ENCODE peak calls at places on chromosome 2, in six cellular contexts. L is GM12878, C is HepG2, G is WTC11, H is H1, X is K562. U is an unnamed sample.

GRCh38 chr2:33013684-33014110 is 66.9 kb downstream of the LTBP1 start:
- DNase-seq in X (no peak), L (no peak), H (no peak), G (no peak), C (no peak), U (no peak)

GRCh38 chr2:51013060-51013746 is 18.7 kb downstream of the NRXN1 start:
- DNase-seq in X (no peak), C (peak), L (no peak), H (no peak), G (peak), U (peak)

GRCh38 chr2:45681675-45682074 is 30.2 kb downstream of the PRKCE start:
- DNase-seq in G (no peak), H (no peak), C (peak), L (no peak), X (no peak), U (no peak)

GRCh38 chr2:64328415-64328722 is 125.6 kb upstream of the LGALSL start:
- DNase-seq in H (no peak), G (no peak), X (no peak), L (peak), C (no peak), U (no peak)

GRCh38 chr2:2095360-2096093 is 235.5 kb downstream of the MYT1L start:
- DNase-seq in G (peak), H (no peak), C (no peak), L (no peak), X (peak), U (peak)

GRCh38 chr2:40105593-40105992 is 326.5 kb upstream of the THUMPD2 start:
- DNase-seq in H (no peak), G (no peak), L (no peak), X (no peak), C (no peak), U (no peak)

GRCh38 chr2:237687666-237688065 is 60.3 kb downstream of the LRRFIP1 start:
- DNase-seq in X (no peak), L (no peak), H (no peak), G (no peak), C (peak), U (no peak)

GRCh38 chr2:214904634-214905033 is 95.2 kb upstream of the BARD1 start:
- DNase-seq in H (peak), L (no peak), C (no peak), X (no peak), G (peak), U (peak)

GRCh38 chr2:908568-908967 is 42.1 kb upstream of the SNTG2 start:
- DNase-seq in X (no peak), C (no peak), L (no peak), H (no peak), G (no peak), U (no peak)

GRCh38 chr2:128271891-128272585 is 46.6 kb downstream of the HS6ST1 start:
- DNase-seq in L (no peak), G (no peak), X (no peak), C (no peak), H (no peak), U (no peak)

GRCh38 chr2:183532514-183532913 is 408.3 kb downstream of the NUP35 start:
- DNase-seq in L (no peak), C (no peak), H (no peak), G (no peak), X (no peak), U (peak)

GRCh38 chr2:119223521-119224390 is at the start of gene STEAP3:
- DNase-seq in L (no peak), X (peak), H (peak), C (peak), G (peak), U (peak)

GRCh38 chr2:203786912-203787311 is 80.5 kb downstream of the CD28 start:
- DNase-seq in X (no peak), H (no peak), G (no peak), C (peak), L (no peak), U (no peak)

GRCh38 chr2:45380131-45380836 is 230.8 kb downstream of the SRBD1 start:
- DNase-seq in X (no peak), H (no peak), L (no peak), C (peak), G (no peak), U (no peak)

GRCh38 chr2:127707890-127708648 is 6.8 kb downstream of the SFT2D3 start:
- DNase-seq in H (no peak), X (no peak), L (no peak), C (no peak), G (no peak), U (no peak)

GRCh38 chr2:222806606-222807036 is 54.2 kb upstream of the ACSL3 start:
- DNase-seq in C (peak), H (no peak), X (no peak), L (no peak), G (no peak), U (no peak)

GRCh38 chr2:176583530-176584101 is 314.4 kb downstream of the MTX2 start:
- DNase-seq in H (no peak), C (no peak), X (no peak), L (no peak), G (no peak), U (no peak)

GRCh38 chr2:29215073-29215472 is 99.9 kb downstream of the CLIP4 start:
- DNase-seq in L (no peak), C (no peak), H (no peak), G (no peak), X (no peak), U (no peak)

GRCh38 chr2:27854224-27854623 is 36.0 kb downstream of the RBKS start:
- DNase-seq in L (no peak), C (no peak), X (no peak), G (no peak), H (no peak), U (no peak)

GRCh38 chr2:230898661-230899091 is 26.4 kb downstream of the GPR55 start:
- DNase-seq in L (no peak), G (no peak), C (no peak), H (no peak), X (no peak), U (no peak)
- TF ChIP-seq CREB1 in L (no peak), G (no peak), C (no peak), H (no peak), X (no peak), U (no peak)

GRCh38 chr2:81839780-81840179 is 1535.2 kb upstream of the LRRTM1 start:
- DNase-seq in C (no peak), L (no peak), X (no peak), H (no peak), G (no peak), U (no peak)

DNA sequence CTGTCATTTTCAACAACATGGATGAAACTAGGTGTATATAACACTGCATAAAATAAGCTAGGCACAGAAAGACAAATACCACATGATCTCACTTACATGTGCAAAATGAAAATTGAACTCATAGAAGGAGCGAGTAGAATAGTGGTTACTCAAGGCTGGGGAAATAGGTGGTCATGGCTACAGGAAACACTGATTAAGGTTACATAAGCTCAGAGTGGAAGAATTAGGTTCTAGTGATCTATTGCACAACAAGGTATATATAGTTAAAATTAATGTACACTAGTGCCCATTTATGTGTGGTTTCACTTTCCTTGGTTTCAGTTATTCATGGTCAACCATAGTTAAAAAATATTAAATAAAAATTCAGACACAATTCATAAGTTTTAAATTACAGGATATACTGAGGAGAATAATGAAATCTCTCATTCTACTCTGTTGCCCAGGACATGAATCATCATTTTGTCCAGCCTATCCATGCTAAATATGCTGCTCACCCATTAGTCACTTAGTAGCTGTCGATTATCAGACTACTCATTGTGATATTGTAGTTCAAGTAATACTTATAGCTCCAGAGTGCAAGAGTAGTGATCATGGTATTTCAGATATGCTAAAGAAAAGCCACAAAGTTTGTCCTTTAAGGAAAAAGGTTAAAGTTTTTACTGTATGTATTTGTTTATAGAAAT is 1530.9 kb upstream of the LRRTM1 start:
- DNase-seq in G (no peak), C (no peak), H (no peak), L (no peak), X (no peak), U (no peak)
- TF ChIP-seq CREB1 in G (no peak), C (no peak), H (no peak), L (no peak), X (no peak), U (no peak)

GRCh38 chr2:133603109-133603508 is 34.8 kb upstream of the NCKAP5 start:
- DNase-seq in G (no peak), C (no peak), H (no peak), L (no peak), X (no peak), U (no peak)

GRCh38 chr2:133602538-133602937 is 34.3 kb upstream of the NCKAP5 start:
- DNase-seq in X (no peak), L (no peak), G (no peak), C (no peak), H (no peak), U (no peak)

GRCh38 chr2:133606616-133607015 is 38.4 kb upstream of the NCKAP5 start:
- DNase-seq in L (no peak), H (no peak), C (no peak), X (no peak), G (no peak), U (no peak)

GRCh38 chr2:133607679-133608078 is 39.4 kb upstream of the NCKAP5 start:
- DNase-seq in X (no peak), C (no peak), H (no peak), L (no peak), G (no peak), U (no peak)

DNA sequence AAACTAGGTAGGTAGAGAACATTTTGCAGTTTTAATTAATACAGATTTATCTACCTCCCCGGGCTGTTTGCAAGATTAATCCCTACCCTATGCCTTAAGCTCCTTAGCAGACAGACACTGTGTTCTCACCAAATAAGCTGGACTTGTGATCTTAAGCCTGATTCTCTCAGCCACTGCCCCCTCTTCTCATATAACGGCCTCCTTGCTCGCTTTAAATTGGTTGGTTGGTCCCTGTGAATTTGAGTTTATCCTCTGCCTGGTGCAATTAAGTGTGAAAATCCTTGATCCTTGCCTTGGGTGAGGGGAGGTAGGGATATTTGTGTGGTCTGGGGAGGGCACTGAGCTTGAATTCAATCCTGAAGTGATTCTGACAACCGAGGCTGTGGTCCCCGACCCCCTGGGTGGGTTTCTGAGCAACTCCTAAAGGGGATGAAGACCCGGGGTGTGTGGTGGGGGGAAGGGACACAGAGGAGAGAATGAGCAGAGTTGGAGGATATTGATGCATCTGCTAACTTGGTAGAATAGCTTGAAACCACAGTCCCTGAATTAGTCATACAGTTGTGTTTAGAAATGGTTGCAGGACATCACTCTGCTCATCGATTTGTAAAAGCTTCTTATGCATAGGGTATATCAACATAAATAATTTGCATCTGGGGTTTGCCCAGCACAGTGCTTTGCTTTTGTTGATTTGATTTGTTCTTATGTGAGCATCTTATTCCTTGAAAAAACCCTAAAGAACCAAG is 36.9 kb upstream of the NCKAP5 start:
- DNase-seq in C (no peak), H (no peak), X (no peak), L (no peak), G (no peak), U (no peak)
- TF ChIP-seq CREB1 in C (no peak), H (no peak), X (no peak), L (no peak), G (no peak), U (no peak)

DNA sequence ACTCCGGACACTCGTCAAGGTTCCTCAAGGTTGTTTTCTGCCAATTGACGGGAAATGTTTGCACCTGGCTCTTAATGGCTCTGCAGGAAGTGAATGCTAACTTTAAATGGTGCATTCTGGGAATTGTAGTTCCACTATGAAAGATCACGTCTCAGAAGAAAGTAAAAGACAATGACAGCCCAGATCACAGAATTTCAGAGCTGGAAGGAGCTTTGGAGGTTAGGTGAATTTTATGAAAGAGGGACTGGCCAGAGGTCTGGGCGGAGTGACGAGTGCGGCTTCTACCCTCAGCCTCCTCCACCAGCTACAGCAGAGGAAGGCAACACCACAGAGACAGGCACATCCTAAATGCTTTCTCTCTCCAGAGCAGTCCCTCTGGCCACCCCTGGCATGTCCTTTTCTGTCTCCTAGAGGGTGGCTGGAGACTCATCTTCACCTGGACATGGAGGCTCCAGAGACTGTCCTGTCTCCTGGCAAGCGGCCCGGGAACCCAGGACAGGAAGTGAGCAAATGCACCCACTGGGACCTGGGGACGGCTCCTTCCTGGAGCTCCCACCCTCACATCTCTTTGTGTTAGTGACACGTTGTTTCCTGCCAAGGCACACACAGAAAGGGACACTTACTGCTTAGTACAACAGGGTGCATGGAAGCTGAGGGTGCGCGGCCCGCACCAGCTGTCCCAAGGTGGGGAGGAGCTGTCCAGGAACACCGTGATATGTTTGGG is 19.4 kb downstream of the THAP4 start:
- DNase-seq in G (no peak), H (no peak), L (peak), X (no peak), C (no peak), U (peak)
- TF ChIP-seq CREB1 in G (no peak), H (no peak), L (peak), X (no peak), C (no peak), U (no peak)

DNA sequence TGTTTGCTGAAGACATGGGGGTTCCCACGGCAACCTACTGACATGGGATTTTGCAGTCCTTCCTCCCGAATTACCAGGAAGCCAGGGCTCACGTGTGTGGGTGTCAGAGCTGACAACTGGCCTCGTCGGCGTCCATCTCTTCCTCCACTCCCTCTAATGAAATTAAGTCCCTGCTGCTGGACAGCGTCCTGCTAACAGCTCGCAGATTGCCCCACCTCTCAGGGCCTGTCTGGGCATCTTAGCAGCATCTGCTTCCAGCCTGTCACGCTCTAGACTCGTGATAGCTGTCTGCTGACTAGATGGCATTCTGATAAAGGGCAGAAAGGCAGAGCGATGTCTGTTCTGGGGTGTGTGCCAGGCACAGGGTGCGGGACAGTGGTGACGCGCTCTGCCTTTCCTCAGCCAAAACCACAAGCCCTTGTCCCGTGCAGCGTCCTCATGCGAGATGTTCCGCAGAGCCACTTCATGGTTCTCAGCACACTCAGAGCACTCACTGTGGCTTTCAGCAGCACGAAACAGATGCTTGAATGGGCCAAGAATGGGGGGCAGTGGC is 161.1 kb downstream of the ARL4C start:
- DNase-seq in X (no peak), C (no peak), H (no peak), L (no peak), G (no peak), U (no peak)
- TF ChIP-seq CREB1 in X (no peak), C (no peak), H (no peak), L (no peak), G (no peak), U (no peak)

DNA sequence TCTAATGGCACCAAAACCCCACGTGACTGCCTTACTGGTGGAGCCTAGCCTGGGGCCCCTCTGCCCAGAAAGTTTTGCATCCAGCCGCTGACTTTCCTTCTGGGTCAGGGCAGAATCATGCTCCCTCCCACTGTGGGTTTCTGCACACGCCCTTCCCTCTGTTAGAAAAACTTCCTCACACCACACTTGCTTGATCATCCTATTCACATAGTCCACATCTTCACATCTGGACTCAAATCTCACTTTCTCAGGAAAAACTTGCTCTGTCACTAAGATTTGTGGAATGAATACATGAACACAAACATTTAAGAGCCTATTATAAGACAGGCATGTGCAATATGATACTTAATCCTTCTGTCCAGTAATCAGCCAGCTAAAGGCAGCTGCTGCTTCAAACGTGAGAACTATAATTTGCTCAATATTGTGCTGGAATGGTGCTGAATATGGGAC is 274.7 kb downstream of the RND3 start:
- DNase-seq in C (no peak), H (no peak), L (no peak), X (no peak), G (no peak), U (no peak)
- TF ChIP-seq CREB1 in C (no peak), H (no peak), L (no peak), X (no peak), G (no peak), U (no peak)

U was measured in GM23338.